ENCODE peak calls at places on chromosomes 7 and 10, in five cellular contexts. One of them, this sample, is unnamed.

GRCh38 chr7:47375121-47375551 is 206.8 kb downstream of the TNS3 start:
- DNase-seq in mesenchymal stem cell: peak
- DNase-seq in IMR-90: peak
- DNase-seq in H9: no peak
- DNase-seq in mesendoderm: no peak
- DNase-seq in this sample: no peak

GRCh38 chr7:142523821-142524460 is 225.3 kb upstream of the PRSS1 start:
- DNase-seq in IMR-90: no peak
- DNase-seq in mesenchymal stem cell: no peak
- DNase-seq in H9: no peak
- DNase-seq in mesendoderm: no peak
- DNase-seq in this sample: no peak

GRCh38 chr7:41297167-41297566 is 405.7 kb downstream of the INHBA start:
- DNase-seq in H9: no peak
- DNase-seq in IMR-90: no peak
- DNase-seq in mesendoderm: peak
- DNase-seq in mesenchymal stem cell: no peak
- DNase-seq in this sample: no peak

GRCh38 chr10:6647811-6648526 is 67.9 kb upstream of the PRKCQ start:
- DNase-seq in IMR-90: no peak
- DNase-seq in H9: peak
- DNase-seq in mesenchymal stem cell: peak
- DNase-seq in mesendoderm: peak
- DNase-seq in this sample: peak

GRCh38 chr7:106041140-106041717 is 70.9 kb downstream of the SYPL1 start:
- DNase-seq in H9: peak
- DNase-seq in IMR-90: peak
- DNase-seq in mesenchymal stem cell: peak
- DNase-seq in mesendoderm: peak
- DNase-seq in this sample: peak

GRCh38 chr7:117020605-117021002 is 67.3 kb downstream of the ST7 start:
- DNase-seq in H9: no peak
- DNase-seq in mesendoderm: peak
- DNase-seq in IMR-90: no peak
- DNase-seq in mesenchymal stem cell: no peak
- DNase-seq in this sample: peak

GRCh38 chr7:40356871-40357676 is 222.3 kb downstream of the SUGCT start:
- DNase-seq in mesenchymal stem cell: peak
- DNase-seq in H9: no peak
- DNase-seq in mesendoderm: no peak
- DNase-seq in IMR-90: peak
- DNase-seq in this sample: no peak

GRCh38 chr10:114953047-114953446 is 15.1 kb downstream of the TRUB1 start:
- DNase-seq in mesendoderm: no peak
- DNase-seq in IMR-90: peak
- DNase-seq in H9: no peak
- DNase-seq in mesenchymal stem cell: no peak
- DNase-seq in this sample: no peak

GRCh38 chr7:29281782-29282541 is 87.4 kb downstream of the CHN2 start:
- DNase-seq in mesendoderm: no peak
- DNase-seq in IMR-90: no peak
- DNase-seq in mesenchymal stem cell: peak
- DNase-seq in H9: no peak
- DNase-seq in this sample: no peak

GRCh38 chr10:8034666-8035640 is 19.5 kb upstream of the GATA3 start:
- DNase-seq in IMR-90: no peak
- DNase-seq in H9: no peak
- DNase-seq in mesenchymal stem cell: no peak
- DNase-seq in mesendoderm: peak
- DNase-seq in this sample: peak

GRCh38 chr7:19919156-19920085 is 146.0 kb upstream of the TMEM196 start:
- DNase-seq in IMR-90: no peak
- DNase-seq in mesendoderm: peak
- DNase-seq in mesenchymal stem cell: no peak
- DNase-seq in H9: no peak
- DNase-seq in this sample: no peak

GRCh38 chr7:37337522-37337921 is 111.1 kb downstream of the ELMO1 start:
- DNase-seq in mesendoderm: no peak
- DNase-seq in H9: no peak
- DNase-seq in IMR-90: no peak
- DNase-seq in mesenchymal stem cell: no peak
- DNase-seq in this sample: no peak

GRCh38 chr7:19932549-19933249 is 159.3 kb upstream of the TMEM196 start:
- DNase-seq in mesenchymal stem cell: no peak
- DNase-seq in mesendoderm: no peak
- DNase-seq in H9: no peak
- DNase-seq in IMR-90: no peak
- DNase-seq in this sample: no peak

GRCh38 chr10:58963101-58963534 is 213.3 kb upstream of the PHYHIPL start:
- DNase-seq in mesendoderm: peak
- DNase-seq in H9: peak
- DNase-seq in IMR-90: no peak
- DNase-seq in mesenchymal stem cell: no peak
- DNase-seq in this sample: peak

GRCh38 chr7:16431646-16432424 is 10.5 kb upstream of the CRPPA start:
- DNase-seq in H9: no peak
- DNase-seq in mesenchymal stem cell: peak
- DNase-seq in IMR-90: no peak
- DNase-seq in mesendoderm: peak
- DNase-seq in this sample: no peak

GRCh38 chr10:95511314-95511713 is 49.9 kb downstream of the SORBS1 start:
- DNase-seq in mesenchymal stem cell: no peak
- DNase-seq in H9: no peak
- DNase-seq in IMR-90: no peak
- DNase-seq in mesendoderm: peak
- DNase-seq in this sample: no peak

GRCh38 chr10:26336979-26337378 is 101.2 kb upstream of the APBB1IP start:
- DNase-seq in H9: no peak
- DNase-seq in mesenchymal stem cell: no peak
- DNase-seq in IMR-90: no peak
- DNase-seq in mesendoderm: no peak
- DNase-seq in this sample: no peak

GRCh38 chr7:21253740-21254687 is 173.9 kb upstream of the SP4 start:
- DNase-seq in mesenchymal stem cell: peak
- DNase-seq in IMR-90: peak
- DNase-seq in mesendoderm: peak
- DNase-seq in H9: peak
- DNase-seq in this sample: peak

GRCh38 chr10:30788307-30788706 is 158.8 kb upstream of the LYZL2 start:
- DNase-seq in H9: no peak
- DNase-seq in mesendoderm: no peak
- DNase-seq in mesenchymal stem cell: peak
- DNase-seq in IMR-90: peak
- DNase-seq in this sample: no peak

GRCh38 chr7:38195804-38196595 is 18.0 kb downstream of the STARD3NL start:
- DNase-seq in mesendoderm: no peak
- DNase-seq in H9: no peak
- DNase-seq in IMR-90: peak
- DNase-seq in mesenchymal stem cell: peak
- DNase-seq in this sample: no peak

GRCh38 chr10:32984003-32984600 is 26.1 kb upstream of the ITGB1 start:
- DNase-seq in mesendoderm: no peak
- DNase-seq in mesenchymal stem cell: no peak
- DNase-seq in H9: no peak
- DNase-seq in IMR-90: no peak
- DNase-seq in this sample: no peak

GRCh38 chr10:32987172-32987571 is 29.1 kb upstream of the ITGB1 start:
- DNase-seq in mesenchymal stem cell: no peak
- DNase-seq in H9: no peak
- DNase-seq in IMR-90: no peak
- DNase-seq in mesendoderm: no peak
- DNase-seq in this sample: no peak

GRCh38 chr10:32983333-32983909 is 25.4 kb upstream of the ITGB1 start:
- DNase-seq in H9: no peak
- DNase-seq in IMR-90: peak
- DNase-seq in mesendoderm: peak
- DNase-seq in mesenchymal stem cell: peak
- DNase-seq in this sample: no peak

GRCh38 chr10:32985341-32985764 is 27.3 kb upstream of the ITGB1 start:
- DNase-seq in H9: no peak
- DNase-seq in mesendoderm: no peak
- DNase-seq in IMR-90: no peak
- DNase-seq in mesenchymal stem cell: no peak
- DNase-seq in this sample: no peak

DNA sequence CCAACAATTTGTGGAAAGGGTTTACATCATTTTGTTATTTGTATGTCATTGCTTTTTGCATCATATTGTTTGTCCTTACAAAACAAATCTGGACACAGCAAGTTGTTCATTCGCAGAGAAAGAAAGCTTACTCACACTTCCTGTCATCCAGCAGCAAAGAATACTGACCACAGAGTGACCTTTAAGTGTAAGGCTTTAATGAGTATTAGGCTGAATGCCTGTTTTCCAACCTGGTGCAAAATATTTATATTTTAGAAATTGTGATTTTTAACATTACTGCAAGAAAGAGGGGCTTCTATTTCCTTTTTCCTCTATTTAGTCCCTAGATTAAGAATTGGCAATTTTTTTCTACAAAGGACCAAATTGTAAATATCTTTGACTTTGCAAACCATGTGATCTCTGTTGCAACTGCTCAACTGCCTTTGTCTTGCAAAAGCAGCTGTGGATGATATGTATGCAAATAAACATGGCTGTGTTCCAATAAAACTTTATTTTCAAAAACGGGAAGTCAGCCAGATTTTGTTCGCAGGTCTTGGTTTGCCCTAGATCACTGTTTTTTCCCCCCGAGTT is 27.8 kb upstream of the ITGB1 start:
- DNase-seq in mesendoderm: no peak
- DNase-seq in IMR-90: peak
- DNase-seq in mesenchymal stem cell: peak
- DNase-seq in H9: no peak
- DNase-seq in this sample: no peak
- H3K4me2 ChIP-seq in mesendoderm: no peak
- H3K4me2 ChIP-seq in IMR-90: peak
- H3K4me2 ChIP-seq in mesenchymal stem cell: no peak
- H3K4me2 ChIP-seq in H9: no peak
- H3K4me2 ChIP-seq in this sample: no peak

DNA sequence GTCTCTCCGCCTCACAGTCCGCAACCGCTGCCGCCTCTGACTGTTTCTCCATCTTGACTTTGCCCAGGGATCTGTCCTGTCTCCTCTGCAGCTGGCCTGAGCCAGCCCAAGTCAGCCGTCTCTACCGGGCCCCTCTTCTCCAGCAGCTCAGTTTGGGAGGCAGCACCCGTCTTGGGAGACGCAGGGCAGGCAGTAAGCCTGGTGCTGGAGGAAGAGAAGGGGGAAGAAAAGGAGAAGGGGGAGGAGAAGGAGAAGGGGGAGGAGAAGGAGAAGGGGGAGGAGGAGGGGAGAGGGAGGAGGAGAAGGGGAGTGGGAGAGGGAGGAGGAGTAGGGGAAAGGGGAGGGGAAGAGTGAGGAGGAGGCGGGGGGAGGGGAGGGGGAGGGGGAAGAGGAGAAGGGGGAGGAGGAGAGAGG is 36.0 kb upstream of the FZD9 start:
- DNase-seq in mesenchymal stem cell: no peak
- DNase-seq in H9: peak
- DNase-seq in mesendoderm: peak
- DNase-seq in IMR-90: no peak
- DNase-seq in this sample: peak
- H2BK5ac ChIP-seq in mesenchymal stem cell: no peak
- H2BK5ac ChIP-seq in H9: no peak
- H2BK5ac ChIP-seq in mesendoderm: peak
- H2BK5ac ChIP-seq in IMR-90: no peak
- H2BK5ac ChIP-seq in this sample: peak

DNA sequence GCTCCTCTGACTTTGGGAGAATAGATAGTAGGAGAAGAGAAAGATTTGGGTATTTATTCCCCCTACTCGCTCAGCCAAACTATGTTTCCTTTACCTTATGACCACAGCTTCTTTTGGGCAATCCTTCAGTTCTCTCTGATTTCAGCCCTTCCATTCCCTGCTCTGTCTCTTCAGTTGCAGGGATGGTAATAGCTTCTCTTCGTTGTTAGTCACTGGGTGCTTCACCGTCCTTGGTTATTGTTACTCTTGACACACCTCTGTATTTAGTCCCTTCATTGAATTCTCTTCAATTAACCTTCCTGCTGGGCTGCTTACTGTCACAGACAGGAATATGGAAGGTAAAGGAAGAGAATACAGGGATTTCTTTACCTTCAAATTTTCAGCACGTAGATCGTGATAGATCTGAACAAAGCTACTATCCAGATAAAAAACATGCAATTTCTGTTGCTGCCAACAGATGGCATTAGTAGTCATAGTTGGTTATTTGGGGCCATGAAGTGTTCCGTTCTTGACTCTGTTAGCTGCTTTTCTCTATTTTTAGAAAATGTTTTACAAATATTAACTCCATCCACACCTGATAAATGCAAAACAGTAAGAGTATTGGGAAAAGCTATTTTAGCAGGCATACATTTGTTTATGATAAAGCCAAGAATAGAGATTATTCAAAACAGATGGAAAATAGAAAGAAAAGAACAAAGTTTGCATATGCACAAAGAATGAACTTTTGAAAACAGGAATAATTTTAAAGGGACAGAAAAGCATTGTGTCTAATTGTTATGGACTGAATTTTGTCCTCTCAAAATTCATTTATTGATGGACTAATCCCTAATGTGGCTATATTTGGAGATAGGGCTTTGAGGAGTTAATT is 14.0 kb upstream of the PTTG1IP2 start:
- DNase-seq in H9: no peak
- DNase-seq in mesenchymal stem cell: peak
- DNase-seq in IMR-90: peak
- DNase-seq in mesendoderm: peak
- DNase-seq in this sample: peak
- H3K4me2 ChIP-seq in H9: peak
- H3K4me2 ChIP-seq in mesenchymal stem cell: peak
- H3K4me2 ChIP-seq in IMR-90: peak
- H3K4me2 ChIP-seq in mesendoderm: no peak
- H3K4me2 ChIP-seq in this sample: no peak

GRCh38 chr10:621981-622740 is 67.3 kb downstream of the DIP2C start:
- DNase-seq in mesendoderm: no peak
- DNase-seq in H9: no peak
- DNase-seq in IMR-90: peak
- DNase-seq in mesenchymal stem cell: peak
- DNase-seq in this sample: no peak

GRCh38 chr10:621500-621899 is 68.0 kb downstream of the DIP2C start:
- DNase-seq in H9: no peak
- DNase-seq in mesenchymal stem cell: no peak
- DNase-seq in IMR-90: no peak
- DNase-seq in mesendoderm: no peak
- DNase-seq in this sample: no peak

GRCh38 chr10:620417-620816 is 69.1 kb downstream of the DIP2C start:
- DNase-seq in H9: no peak
- DNase-seq in mesendoderm: no peak
- DNase-seq in mesenchymal stem cell: no peak
- DNase-seq in IMR-90: no peak
- DNase-seq in this sample: no peak

GRCh38 chr10:619710-620109 is 69.8 kb downstream of the DIP2C start:
- DNase-seq in mesenchymal stem cell: no peak
- DNase-seq in H9: no peak
- DNase-seq in mesendoderm: no peak
- DNase-seq in IMR-90: no peak
- DNase-seq in this sample: no peak

DNA sequence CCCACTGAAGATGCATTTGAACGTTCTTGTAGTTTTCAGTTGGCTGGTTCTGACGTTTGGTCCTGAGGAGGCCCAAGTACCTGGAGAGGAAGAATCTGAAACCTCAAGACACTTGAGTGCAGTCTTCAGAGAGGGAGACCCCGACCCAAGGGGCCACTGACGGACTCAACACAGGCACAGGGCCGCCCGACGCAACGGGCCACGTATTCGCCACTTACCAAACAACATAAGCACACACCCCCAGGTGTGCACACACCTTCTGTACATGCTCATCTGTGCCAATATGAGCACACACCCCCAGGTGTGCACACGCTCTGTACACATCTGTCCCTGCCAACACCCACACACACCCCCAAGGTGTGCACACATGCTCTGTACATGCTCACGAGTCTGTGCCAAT is 68.5 kb downstream of the DIP2C start:
- DNase-seq in mesenchymal stem cell: no peak
- DNase-seq in mesendoderm: no peak
- DNase-seq in IMR-90: no peak
- DNase-seq in H9: no peak
- DNase-seq in this sample: no peak
- H2BK5ac ChIP-seq in mesenchymal stem cell: no peak
- H2BK5ac ChIP-seq in mesendoderm: no peak
- H2BK5ac ChIP-seq in IMR-90: no peak
- H2BK5ac ChIP-seq in H9: no peak
- H2BK5ac ChIP-seq in this sample: no peak